ENCODE peak calls at places on chromosomes 1 and 21, in six cellular contexts. K is activated CD4-positive, alpha-beta T cell treated with anti-CD3 and anti-CD28 coated beads for 1 hour; W is stimulated activated CD4-positive, alpha-beta T cell treated with anti-CD3 and anti-CD28 coated beads, Interleukin-2, amount 100 ng/mL, for 4 hours; L is nucleus accumbens; Z is activated effector memory CD4-positive, alpha-beta T cell treated with anti-CD3 and anti-CD28 coated beads, Interleukin-2, amount 50 U/mL, for 16 hours; F is GM20000. O is an unnamed sample.

GRCh38 chr21:15729674-15730483 is at the start of gene USP25:
- DNase-seq in K (peak), W (peak), L (peak), Z (peak), F (peak), O (peak)

GRCh38 chr1:181112071-181112929 is 23.8 kb downstream of the IER5 start:
- DNase-seq in K (no peak), W (no peak), L (no peak), Z (no peak), F (no peak), O (no peak)

GRCh38 chr1:2000432-2000831 is 3.2 kb downstream of the CFAP74 start:
- DNase-seq in K (no peak), W (no peak), L (no peak), Z (no peak), F (no peak), O (no peak)

GRCh38 chr21:35153671-35154070 is 104.6 kb upstream of the RUNX1 start:
- DNase-seq in K (no peak), W (no peak), L (no peak), Z (no peak), F (no peak), O (no peak)

GRCh38 chr1:156165083-156165482 is 11.7 kb downstream of the SEMA4A start:
- DNase-seq in K (no peak), W (no peak), L (no peak), Z (no peak), F (no peak), O (no peak)

GRCh38 chr1:60573121-60573520 is 499.6 kb upstream of the C1orf87 start:
- DNase-seq in K (no peak), W (no peak), L (no peak), Z (no peak), F (no peak), O (no peak)

GRCh38 chr1:45001011-45001481 is 10.1 kb downstream of the HECTD3 start:
- DNase-seq in K (no peak), W (no peak), L (no peak), Z (peak), F (no peak), O (no peak)

GRCh38 chr1:232968396-232968795 is 18.0 kb downstream of the NTPCR start:
- DNase-seq in K (no peak), W (no peak), L (no peak), Z (no peak), F (no peak), O (no peak)

GRCh38 chr1:206833131-206833530 is 32.3 kb upstream of the IL20 start:
- DNase-seq in K (no peak), W (no peak), L (no peak), Z (no peak), F (no peak), O (no peak)

GRCh38 chr1:228338521-228339051 is 68.0 kb downstream of the TRIM11 start:
- DNase-seq in K (no peak), W (no peak), L (no peak), Z (peak), F (no peak), O (no peak)

GRCh38 chr1:182295697-182296096 is 95.9 kb downstream of the GLUL start:
- DNase-seq in K (no peak), W (no peak), L (no peak), Z (no peak), F (no peak), O (no peak)

GRCh38 chr1:180150982-180151381 is 3.7 kb upstream of the QSOX1 start:
- DNase-seq in K (no peak), W (no peak), L (no peak), Z (no peak), F (no peak), O (no peak)

GRCh38 chr1:205235921-205236320 is 8.2 kb downstream of the TMCC2 start:
- DNase-seq in K (no peak), W (no peak), L (no peak), Z (no peak), F (no peak), O (no peak)

GRCh38 chr1:228081144-228081543 is 1.4 kb upstream of the ARF1 start:
- DNase-seq in K (no peak), W (no peak), L (no peak), Z (no peak), F (no peak), O (no peak)

GRCh38 chr1:180210008-180210555 is 20.0 kb upstream of the LHX4 start:
- DNase-seq in K (no peak), W (no peak), L (no peak), Z (no peak), F (no peak), O (no peak)

O was measured in anterior cingulate cortex.